ENCODE peak calls at places on chromosomes 16 and 17, in nine cellular contexts. E is transverse colon, R is A549, T is tibial artery, X is neural progenitor cell, M is aorta, J is OCI-LY7, P is small intestine, F is hepatocyte. Q is an unnamed sample.

GRCh38 chr17:62963296-62963695 is 2.7 kb upstream of the TANC2 start:
- DNase-seq in E (no peak), X (no peak), R (peak; percentile 71), M (no peak), F (no peak), J (no peak), T (no peak), P (no peak), Q (no peak)

GRCh38 chr16:54316095-54316494 is 29.5 kb upstream of the IRX3 start:
- DNase-seq in E (no peak), J (no peak), X (no peak), T (no peak), F (no peak), P (no peak), R (no peak), M (no peak), Q (no peak)

GRCh38 chr17:19596869-19597268 is 51.7 kb upstream of the ALDH3A2 start:
- DNase-seq in P (no peak), X (no peak), E (no peak), R (no peak), J (no peak), F (no peak), M (peak; percentile 19), T (no peak), Q (no peak)

GRCh38 chr16:85838381-85838780 is 38.9 kb downstream of the COX4I1 start:
- DNase-seq in X (no peak), J (no peak), E (no peak), R (no peak), F (no peak), M (peak; percentile 33), P (no peak), T (no peak), Q (no peak)

GRCh38 chr17:12113156-12113555 is 92.5 kb downstream of the MAP2K4 start:
- DNase-seq in M (no peak), E (no peak), F (no peak), P (no peak), J (no peak), R (no peak), X (no peak), T (no peak), Q (no peak)

GRCh38 chr17:54903375-54903774 is 2.7 kb downstream of the TOM1L1 start:
- DNase-seq in J (no peak), X (no peak), F (peak; percentile 44), T (no peak), R (peak; percentile 39), M (peak; percentile 75), P (peak; percentile 87), E (peak; percentile 19), Q (peak; percentile 48)

GRCh38 chr16:88667496-88667895 is 4.6 kb upstream of the MVD start:
- DNase-seq in M (no peak), R (no peak), E (no peak), P (no peak), X (peak; percentile 41), J (no peak), F (no peak), T (no peak), Q (no peak)

GRCh38 chr16:25596194-25596593 is 95.6 kb upstream of the HS3ST4 start:
- DNase-seq in F (no peak), M (no peak), X (no peak), R (no peak), J (no peak), T (no peak), P (no peak), E (no peak), Q (no peak)

GRCh38 chr17:6306820-6307219 is 128.1 kb downstream of the AIPL1 start:
- DNase-seq in R (no peak), P (no peak), X (peak; percentile 31), T (no peak), M (no peak), E (no peak), F (no peak), J (no peak), Q (no peak)

GRCh38 chr16:19809693-19810092 is 75.0 kb downstream of the GPRC5B start:
- DNase-seq in X (no peak), M (no peak), R (no peak), F (no peak), E (no peak), P (no peak), T (no peak), J (no peak), Q (no peak)

GRCh38 chr17:10031606-10032005 is 126.5 kb upstream of the RCVRN start:
- DNase-seq in F (no peak), P (no peak), T (peak; percentile 34), J (no peak), E (no peak), R (no peak), X (no peak), M (no peak), Q (no peak)

GRCh38 chr17:62627904-62628603 is 584 bp downstream of the MRC2 start:
- DNase-seq in M (peak; percentile 88), T (peak; percentile 83), X (peak; percentile 48), E (peak; percentile 28), J (no peak), R (peak; percentile 66), P (no peak), F (peak; percentile 70), Q (peak; percentile 54)

GRCh38 chr17:77618731-77619130 is 339.8 kb upstream of the TNRC6C start:
- DNase-seq in E (no peak), T (no peak), J (no peak), R (no peak), X (no peak), P (no peak), M (peak; percentile 51), F (no peak), Q (no peak)
- H3K27ac ChIP-seq in E (no peak overlapping the region), T (no peak overlapping the region), J (no peak overlapping the region), R (peak overlapping the region; percentile 84), X (no peak overlapping the region), P (no peak overlapping the region), M (no peak overlapping the region), F (no peak overlapping the region), Q (no peak overlapping the region)

GRCh38 chr17:75996665-75997590 is 3.7 kb upstream of the CDK3 start:
- DNase-seq in X (no peak), F (peak; percentile 72), P (peak; percentile 96), R (no peak), T (no peak), J (peak; percentile 32), M (peak; percentile 75), E (peak; percentile 89), Q (no peak)

GRCh38 chr17:75994802-75995350 is 5.8 kb upstream of the CDK3 start:
- DNase-seq in J (no peak), M (no peak), P (peak; percentile 64), E (no peak), T (no peak), R (no peak), X (no peak), F (no peak), Q (no peak)

GRCh38 chr17:75985986-75986385 is 6.9 kb downstream of the TEN1 start:
- DNase-seq in M (no peak), J (no peak), P (no peak), E (no peak), F (no peak), T (peak; percentile 1), R (no peak), X (no peak), Q (no peak)

GRCh38 chr17:75995385-75995925 is 5.2 kb upstream of the CDK3 start:
- DNase-seq in T (peak; percentile 45), R (no peak), E (no peak), X (no peak), J (no peak), M (peak; percentile 56), F (no peak), P (peak; percentile 64), Q (no peak)

GRCh38 chr17:75991396-75991795 is 9.3 kb upstream of the CDK3 start:
- DNase-seq in F (no peak), J (no peak), P (no peak), M (no peak), X (no peak), E (no peak), T (no peak), R (no peak), Q (no peak)
- H3K4me1 ChIP-seq in F (peaks cover 5% of the 10 kb centered on the region), J (peaks cover 11% of the 10 kb centered on the region), P (peaks cover 5% of the 10 kb centered on the region), M (no peaks in the 10 kb centered on the region), X (no peaks in the 10 kb centered on the region), E (peaks cover 19% of the 10 kb centered on the region), T (no peaks in the 10 kb centered on the region), R (no peaks in the 10 kb centered on the region), Q (no peaks in the 10 kb centered on the region)

DNA sequence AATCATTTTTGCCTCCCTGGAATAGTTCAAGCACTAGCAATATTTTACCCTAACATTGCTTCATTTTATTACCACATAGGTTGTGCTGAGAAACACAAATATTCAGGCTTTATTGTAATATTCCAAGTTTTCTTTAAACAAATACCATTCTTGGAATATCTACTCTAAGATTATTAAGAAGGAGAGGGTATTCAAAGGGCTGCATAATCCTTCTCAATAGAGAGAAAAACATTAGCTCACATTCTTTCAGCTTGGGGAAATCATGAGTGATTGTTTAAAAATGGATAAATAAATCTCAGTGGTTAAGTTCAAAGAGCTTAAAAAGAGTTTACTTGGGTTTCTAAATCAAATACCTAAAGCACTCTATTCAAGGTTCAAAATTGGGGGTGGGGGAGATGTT is 111.9 kb upstream of the CORO6 start:
- DNase-seq in E (no peak), P (no peak), X (no peak), J (no peak), R (no peak), F (no peak), T (no peak), M (no peak), Q (no peak)
- H3K27ac ChIP-seq in E (no peak overlapping the region), P (no peak overlapping the region), X (no peak overlapping the region), J (no peak overlapping the region), R (no peak overlapping the region), F (no peak overlapping the region), T (no peak overlapping the region), M (no peak overlapping the region), Q (peak overlapping the region; percentile 86)

DNA sequence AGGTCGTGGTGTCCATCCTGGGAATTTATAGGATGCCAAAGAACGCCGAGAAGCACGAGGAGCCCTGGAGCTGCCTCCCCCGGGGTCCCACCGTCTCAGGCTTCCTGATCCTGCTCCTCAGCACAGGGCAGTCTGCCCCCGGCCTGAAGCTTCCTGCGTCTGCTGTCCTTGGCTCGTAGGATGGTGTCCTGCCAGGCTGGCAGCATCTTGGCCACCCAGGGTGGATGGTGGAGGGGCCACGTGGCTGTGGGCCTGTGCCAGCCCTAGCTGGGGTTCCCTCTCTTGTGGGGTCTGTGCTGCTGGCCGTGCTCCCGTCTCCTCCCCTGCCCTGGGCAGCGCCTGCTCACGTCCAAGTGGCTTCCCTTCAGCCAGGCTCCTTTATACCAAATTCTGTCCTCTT is 46.3 kb downstream of the BAIAP2 start:
- DNase-seq in F (no peak), J (no peak), T (no peak), M (no peak), P (no peak), R (no peak), X (no peak), E (no peak), Q (no peak)
- H3K4me1 ChIP-seq in F (peaks cover 6% of the 10 kb centered on the region), J (no peaks in the 10 kb centered on the region), T (peaks cover 15% of the 10 kb centered on the region), M (no peaks in the 10 kb centered on the region), P (no peaks in the 10 kb centered on the region), R (no peaks in the 10 kb centered on the region), X (peaks cover 6% of the 10 kb centered on the region), E (no peaks in the 10 kb centered on the region), Q (peaks cover 59% of the 10 kb centered on the region)

Q was measured in left ventricle myocardium inferior.